ENCODE peak calls at places on chromosomes 12 and 14, in four cellular contexts. D is choroid plexus epithelial cell, J is heart left ventricle, X is left lung. G is an unnamed sample.

GRCh38 chr12:16474801-16475200 is 127.4 kb downstream of the MGST1 start:
- DNase-seq in J (no peak), D (no peak), X (no peak), G (no peak)

GRCh38 chr12:5480218-5480952 is 48.5 kb downstream of the NTF3 start:
- DNase-seq in X (no peak), D (no peak), J (no peak), G (no peak)

GRCh38 chr12:106978035-106978800 is 8.7 kb downstream of the MTERF2 start:
- DNase-seq in J (peak), D (peak), X (peak), G (peak)

GRCh38 chr14:54730156-54730961 is 163.4 kb downstream of the SAMD4A start:
- DNase-seq in J (no peak), D (peak), X (no peak), G (peak)

GRCh38 chr12:80877706-80878384 is 59.9 kb downstream of the LIN7A start:
- DNase-seq in D (peak), J (no peak), X (no peak), G (peak)

GRCh38 chr14:57982802-57983201 is 116.9 kb upstream of the SLC35F4 start:
- DNase-seq in D (no peak), X (no peak), J (no peak), G (no peak)

GRCh38 chr12:65755596-65755978 is 68.7 kb upstream of the HMGA2 start:
- DNase-seq in J (no peak), X (no peak), D (no peak), G (peak)

GRCh38 chr12:22408605-22409004 is 74.1 kb upstream of the ST8SIA1 start:
- DNase-seq in J (no peak), D (no peak), X (peak), G (no peak)

GRCh38 chr12:14982562-14982961 is 9.7 kb downstream of the PDE6H start:
- DNase-seq in X (no peak), D (peak), J (no peak), G (no peak)

GRCh38 chr14:96824283-96824682 is 27.1 kb downstream of the VRK1 start:
- DNase-seq in D (peak), J (no peak), X (no peak), G (peak)

GRCh38 chr14:74975059-74975810 is 19.8 kb upstream of the PGF start:
- DNase-seq in X (no peak), D (peak), J (peak), G (no peak)

GRCh38 chr12:58458093-58458492 is 462.2 kb downstream of the LRIG3 start:
- DNase-seq in D (peak), J (no peak), X (no peak), G (no peak)

GRCh38 chr12:11906284-11906935 is 164.3 kb upstream of the BCL2L14 start:
- DNase-seq in X (no peak), D (peak), J (no peak), G (peak)

GRCh38 chr14:82366803-82367202 is 833.1 kb upstream of the SEL1L start:
- DNase-seq in D (no peak), J (no peak), X (no peak), G (no peak)

GRCh38 chr14:59360923-59361794 is 104.0 kb downstream of the GPR135 start:
- DNase-seq in J (peak), X (peak), D (peak), G (peak)

GRCh38 chr12:54005531-54005852 is 3.3 kb upstream of the HOXC8 start:
- DNase-seq in D (no peak), X (no peak), J (no peak), G (no peak)

GRCh38 chr12:54005853-54006699 is 2.7 kb upstream of the HOXC8 start:
- DNase-seq in J (peak), D (peak), X (peak), G (peak)

GRCh38 chr12:54003625-54004024 is 3.7 kb downstream of the HOXC9 start:
- DNase-seq in J (no peak), D (no peak), X (no peak), G (no peak)

GRCh38 chr12:54004063-54004840 is 4.3 kb downstream of the HOXC9 start:
- DNase-seq in D (no peak), J (no peak), X (no peak), G (no peak)

DNA sequence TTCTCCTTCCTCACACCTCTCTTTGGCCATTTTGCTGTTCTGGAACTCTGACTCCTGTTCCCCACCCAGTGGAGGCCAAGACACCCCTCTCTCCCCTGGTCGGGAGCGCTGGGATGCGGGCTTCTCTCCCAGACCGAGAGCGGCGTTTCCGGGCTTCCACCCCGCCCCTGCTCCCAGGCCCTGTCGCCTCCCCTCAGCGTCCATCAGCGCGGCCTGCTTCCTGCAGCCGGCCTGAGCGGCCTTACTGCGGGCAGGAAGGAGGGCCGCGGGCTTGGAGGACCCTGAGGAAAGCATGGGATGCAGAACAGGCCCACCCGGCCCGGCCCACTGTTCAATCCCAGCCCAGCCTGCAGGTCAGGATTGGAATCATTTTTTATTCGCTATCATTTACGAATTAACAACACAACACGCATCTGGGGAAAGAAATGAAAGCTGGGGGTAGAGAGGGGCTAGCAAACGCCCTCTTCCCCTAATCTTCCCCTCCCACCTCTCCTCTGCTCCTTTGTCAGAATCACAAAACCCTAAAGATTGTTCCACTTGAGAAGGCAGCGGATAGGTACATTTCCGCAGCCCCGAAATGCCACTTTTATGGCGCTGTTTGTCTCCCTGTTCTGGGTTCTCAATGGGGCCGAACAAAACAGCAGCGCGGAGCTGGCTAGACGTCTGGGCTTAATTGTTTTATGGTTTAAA is 3.8 kb upstream of the HOXC8 start:
- DNase-seq in X (no peak), J (no peak), D (no peak), G (no peak)
- H3K4me3 ChIP-seq in X (no peak), J (no peak), D (no peak), G (peak)

GRCh38 chr12:6489449-6489848 is 3.6 kb downstream of the MRPL51 start:
- DNase-seq in X (no peak), J (no peak), D (peak), G (no peak)

GRCh38 chr12:6493580-6494350 is at the start of gene NCAPD2:
- DNase-seq in D (peak), X (peak), J (peak), G (peak)

GRCh38 chr12:6494968-6495367 is 1.1 kb downstream of the NCAPD2 start:
- DNase-seq in J (no peak), D (no peak), X (no peak), G (no peak)

GRCh38 chr12:6492838-6493579 is at the start of gene MRPL51:
- DNase-seq in J (peak), D (peak), X (peak), G (peak)

GRCh38 chr12:6494351-6494743 is 445 bp downstream of the NCAPD2 start:
- DNase-seq in D (no peak), X (no peak), J (no peak), G (no peak)
- TF ChIP-seq CTCF in D (peak), X (no peak), J (no peak), G (peak)

DNA sequence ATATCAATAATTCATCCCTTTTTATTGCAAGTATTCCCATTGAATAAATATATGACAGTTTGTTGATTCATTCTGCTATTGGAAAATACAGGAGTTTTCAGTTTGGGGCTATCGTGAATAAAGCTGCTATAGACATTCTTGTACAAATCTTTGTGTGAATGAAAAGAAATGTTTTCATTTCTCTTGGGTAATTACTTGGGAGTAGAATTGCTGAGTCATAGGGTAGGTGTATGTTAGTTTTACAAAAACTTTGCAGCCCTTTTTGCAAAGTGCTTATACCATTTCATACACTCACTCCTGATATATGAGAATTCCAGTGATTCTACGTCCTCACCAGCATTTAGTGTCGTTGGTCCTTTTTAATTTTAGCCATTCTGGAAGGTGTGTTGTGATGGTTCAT is 6.9 kb upstream of the PTCSC3 start:
- DNase-seq in D (no peak), X (no peak), J (no peak), G (no peak)
- H3K4me3 ChIP-seq in D (no peak), X (no peak), J (no peak), G (no peak)

DNA sequence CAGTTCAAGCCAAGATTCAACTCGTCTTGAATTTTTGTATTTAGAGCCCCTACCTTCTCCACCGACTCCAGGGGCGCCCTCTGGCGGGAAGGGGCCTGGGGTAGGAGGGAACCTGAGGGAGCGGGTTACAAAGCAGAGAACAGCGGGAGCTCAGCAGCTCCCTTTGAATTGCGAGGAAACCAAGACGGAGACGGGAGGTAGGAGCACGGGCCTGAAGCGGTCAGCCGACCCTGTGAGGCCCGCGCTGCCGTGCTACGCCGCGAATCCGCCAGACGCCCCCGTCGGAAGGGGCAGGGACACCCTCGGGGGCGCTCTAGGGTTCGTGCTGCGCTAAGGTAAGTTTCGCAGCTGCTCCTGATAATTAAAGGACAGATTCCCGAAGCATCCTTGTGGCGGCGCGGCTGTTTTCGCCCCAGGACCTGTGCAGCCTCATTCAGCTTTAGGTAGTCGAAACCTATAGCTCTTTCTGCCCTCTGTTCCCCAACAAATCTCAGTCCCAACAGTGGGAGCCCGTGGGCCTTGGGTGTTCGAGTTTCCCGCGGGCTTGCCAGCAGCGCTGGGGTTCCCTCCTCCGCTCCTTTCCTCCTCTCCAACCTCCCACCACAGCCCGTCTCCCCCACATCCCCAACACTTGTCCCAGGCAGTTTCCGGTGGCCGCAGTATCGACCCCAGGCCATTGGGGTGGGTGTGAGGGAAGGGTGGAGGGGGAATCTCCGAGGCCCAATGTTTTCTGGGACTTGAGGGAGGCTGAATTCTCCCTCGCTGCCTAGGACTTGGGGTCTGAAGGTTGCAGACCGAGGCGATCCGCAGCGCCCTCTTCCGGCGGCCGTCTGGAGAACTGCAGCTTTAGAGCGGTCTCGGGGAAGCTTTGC is 5.1 kb upstream of the NKX2-1 start:
- DNase-seq in D (no peak), J (no peak), X (peak), G (no peak)
- TF ChIP-seq CTCF in D (peak), J (peak), X (peak), G (peak)

GRCh38 chr12:30925607-30926242 is 823 bp upstream of the TSPAN11 start:
- DNase-seq in D (no peak), X (no peak), J (peak), G (no peak)
- H3K4me3 ChIP-seq in D (peak), X (peak), J (peak), G (peak)

GRCh38 chr12:116880213-116880816 is 926 bp downstream of the HRK start:
- DNase-seq in J (no peak), D (no peak), X (no peak), G (peak)

GRCh38 chr12:116881325-116881866 is at the start of gene HRK:
- DNase-seq in J (no peak), X (no peak), D (peak), G (no peak)

GRCh38 chr12:116880817-116881324 is 370 bp downstream of the HRK start:
- DNase-seq in D (peak), X (no peak), J (peak), G (no peak)

GRCh38 chr12:116881867-116882507 is 746 bp upstream of the HRK start:
- DNase-seq in D (no peak), X (no peak), J (no peak), G (no peak)

GRCh38 chr12:116882742-116883141 is 1.5 kb upstream of the HRK start:
- DNase-seq in J (no peak), X (no peak), D (peak), G (peak)
- TF ChIP-seq CTCF in J (peak), X (no peak), D (peak), G (peak)

GRCh38 chr12:54006700-54007220 is 2.0 kb upstream of the HOXC8 start:
- DNase-seq in D (no peak), J (no peak), X (no peak), G (no peak)

GRCh38 chr12:54007538-54008259 is 1.1 kb upstream of the HOXC8 start:
- DNase-seq in X (no peak), D (no peak), J (no peak), G (no peak)

GRCh38 chr12:54010053-54010971 is 1.5 kb downstream of the HOXC8 start:
- DNase-seq in D (no peak), J (no peak), X (no peak), G (no peak)

GRCh38 chr12:54009171-54010052 is 627 bp downstream of the HOXC8 start:
- DNase-seq in D (no peak), X (no peak), J (no peak), G (no peak)

DNA sequence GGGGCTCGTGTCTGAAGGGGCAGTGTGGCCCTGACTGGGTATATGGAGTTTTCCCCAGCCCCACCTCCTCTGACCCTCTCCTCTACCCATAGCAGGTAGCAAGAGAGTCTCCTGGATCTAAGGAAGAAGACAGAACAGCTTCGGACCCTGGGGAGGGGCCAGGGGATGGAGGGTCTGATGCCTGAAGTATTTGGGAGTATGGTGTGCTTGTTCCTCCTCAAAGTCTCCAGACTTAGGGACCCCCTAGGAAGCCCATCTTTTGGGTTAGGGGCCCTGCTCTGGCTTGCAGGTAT is 579 bp upstream of the HOXC8 start:
- DNase-seq in X (no peak), D (no peak), J (no peak), G (no peak)
- H3K4me3 ChIP-seq in X (no peak), D (no peak), J (no peak), G (peak)

DNA sequence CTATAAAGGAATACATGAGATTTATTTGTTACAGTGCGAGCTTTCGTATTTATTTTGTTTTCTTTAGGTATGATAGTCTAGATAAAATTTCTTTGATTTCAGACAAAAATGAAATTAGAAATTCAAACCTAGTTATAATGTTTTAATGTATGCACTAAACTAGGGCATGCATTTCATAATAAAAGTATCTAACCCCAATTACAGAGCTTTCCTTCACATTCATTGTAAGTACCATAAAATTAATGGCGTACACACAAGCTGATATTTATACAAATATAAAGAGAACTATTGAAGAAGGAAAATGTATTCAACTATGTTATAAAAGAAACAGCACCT is 120.2 kb downstream of the GXYLT1 start:
- DNase-seq in J (no peak), X (no peak), D (no peak), G (no peak)
- TF ChIP-seq CTCF in J (no peak), X (no peak), D (no peak), G (no peak)

DNA sequence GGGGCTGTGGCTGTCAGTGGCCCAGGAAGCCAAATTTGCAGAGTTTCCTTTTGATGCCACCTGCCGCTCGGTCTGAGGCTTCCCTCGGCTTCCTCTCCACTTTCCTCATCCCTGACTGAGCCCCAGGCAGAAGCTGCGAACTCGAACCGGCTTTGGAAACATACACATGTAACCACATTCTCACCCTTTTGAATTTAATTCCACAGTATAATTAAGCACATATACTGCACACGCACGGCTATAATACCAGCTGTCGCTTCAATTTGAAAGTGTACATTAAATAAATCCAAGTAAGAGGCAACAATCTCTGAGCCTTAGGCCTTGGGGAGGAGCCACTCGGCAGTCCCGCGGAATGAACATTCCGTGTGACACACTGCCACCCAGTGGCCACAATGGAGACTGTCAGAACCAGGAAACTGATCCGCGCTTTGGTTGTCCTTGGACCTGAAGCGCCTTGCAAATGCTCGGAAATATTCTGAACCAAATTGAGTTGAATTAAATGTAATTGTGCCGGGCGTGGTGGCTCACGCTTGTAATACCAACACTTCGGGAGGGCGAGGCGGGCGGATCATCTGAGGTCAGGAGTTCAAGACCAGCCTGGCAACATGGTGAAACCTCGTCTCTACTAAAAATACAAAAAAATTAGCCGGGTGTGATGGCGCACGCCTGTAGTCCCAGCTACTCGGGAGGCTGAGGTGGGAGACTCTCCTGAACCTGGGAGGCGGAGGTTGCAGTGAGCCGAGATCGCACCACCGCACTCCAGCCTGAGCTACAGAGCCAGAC is 117.9 kb upstream of the TMPO start:
- DNase-seq in X (peak), J (peak), D (peak), G (peak)
- H3K4me3 ChIP-seq in X (peak), J (peak), D (peak), G (peak)

GRCh38 chr12:62602445-62603060 is 135.9 kb downstream of the MON2 start:
- DNase-seq in D (peak), X (peak), J (peak), G (peak)

GRCh38 chr12:62601765-62602444 is 135.3 kb downstream of the MON2 start:
- DNase-seq in D (no peak), J (no peak), X (no peak), G (no peak)

GRCh38 chr12:62597253-62597652 is 130.6 kb downstream of the MON2 start:
- DNase-seq in D (no peak), J (no peak), X (no peak), G (no peak)

GRCh38 chr12:62598846-62599245 is 132.2 kb downstream of the MON2 start:
- DNase-seq in X (no peak), D (no peak), J (no peak), G (no peak)

GRCh38 chr12:62600038-62600437 is 133.4 kb downstream of the MON2 start:
- DNase-seq in D (peak), X (no peak), J (no peak), G (no peak)
- TF ChIP-seq CTCF in D (peak), X (no peak), J (no peak), G (peak)

G was measured in astrocyte of the spinal cord.